ENCODE peak calls at places on chromosomes 12 and 14, in four cellular contexts. Q, F, J and G are unnamed samples.

GRCh38 chr14:35879654-35880249 is 53.6 kb downstream of the BRMS1L start:
- DNase-seq in Q (no peak), F (no peak), J (peak; percentile 18), G (no peak)

GRCh38 chr12:124566181-124567034 is 1.0 kb downstream of the NCOR2 start:
- DNase-seq in Q (peak; percentile 88), F (no peak), J (peak; percentile 42), G (peak; percentile 86)

GRCh38 chr12:14883663-14884062 is 2.0 kb downstream of the MGP start:
- DNase-seq in Q (no peak), F (no peak), J (no peak), G (no peak)

GRCh38 chr12:53974084-53975018 is at the start of gene HOTAIR:
- DNase-seq in Q (no peak), F (no peak), J (no peak), G (no peak)

GRCh38 chr14:24436355-24437019 is 6.1 kb downstream of the SDR39U1 start:
- DNase-seq in Q (no peak), F (no peak), J (peak; percentile 50), G (peak; percentile 65)

GRCh38 chr14:100304825-100305445 is 1.3 kb downstream of the SLC25A29 start:
- DNase-seq in Q (peak; percentile 88), F (no peak), J (no peak), G (peak; percentile 56)

GRCh38 chr12:95959107-95959506 is 16.0 kb downstream of the AMDHD1 start:
- DNase-seq in Q (no peak), F (no peak), J (peak; percentile 29), G (no peak)

GRCh38 chr14:103427485-103428443 is 42.5 kb downstream of the MARK3 start:
- DNase-seq in Q (no peak), F (no peak), J (no peak), G (peak; percentile 67)

GRCh38 chr12:39006286-39006685 is 100.9 kb upstream of the CPNE8 start:
- DNase-seq in Q (no peak), F (no peak), J (no peak), G (no peak)

GRCh38 chr12:62817556-62818271 is 117.2 kb downstream of the PPM1H start:
- DNase-seq in Q (no peak), F (no peak), J (no peak), G (no peak)

GRCh38 chr14:63910593-63911363 is 58.0 kb downstream of the SYNE2 start:
- DNase-seq in Q (no peak), F (no peak), J (no peak), G (no peak)

GRCh38 chr12:131682511-131682895 is 28.4 kb upstream of the SFSWAP start:
- DNase-seq in Q (no peak), F (no peak), J (no peak), G (no peak)

DNA sequence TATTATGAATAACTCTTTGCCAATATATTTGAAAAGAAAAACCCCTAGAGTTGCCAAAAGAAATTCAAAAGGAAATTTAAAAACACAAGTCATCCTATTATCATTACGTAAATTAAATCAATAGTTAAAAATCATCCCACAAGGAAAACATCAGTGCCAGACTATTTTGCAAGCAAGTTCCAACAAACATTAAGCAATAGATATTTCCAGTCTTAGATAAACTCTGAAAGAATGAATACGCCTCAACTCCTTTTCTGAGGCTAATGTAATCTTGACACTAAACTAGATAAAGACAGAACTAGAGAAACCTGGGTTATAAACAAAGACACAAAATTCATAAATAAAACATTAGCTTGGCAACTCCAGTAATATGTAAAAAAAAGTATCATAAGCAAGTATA is 245.9 kb downstream of the FOXN3 start:
- DNase-seq in Q (no peak), F (no peak), J (no peak), G (no peak)
- TF ChIP-seq POLR2AphosphoS5 in Q (no peak), F (no peak), J (no peak), G (no peak)

GRCh38 chr14:22955702-22956575 is 951 bp downstream of the HAUS4 start:
- DNase-seq in Q (no peak), F (no peak), J (no peak), G (no peak)
- TF ChIP-seq POLR2AphosphoS5 in Q (no peak), F (no peak), J (no peak), G (no peak)

DNA sequence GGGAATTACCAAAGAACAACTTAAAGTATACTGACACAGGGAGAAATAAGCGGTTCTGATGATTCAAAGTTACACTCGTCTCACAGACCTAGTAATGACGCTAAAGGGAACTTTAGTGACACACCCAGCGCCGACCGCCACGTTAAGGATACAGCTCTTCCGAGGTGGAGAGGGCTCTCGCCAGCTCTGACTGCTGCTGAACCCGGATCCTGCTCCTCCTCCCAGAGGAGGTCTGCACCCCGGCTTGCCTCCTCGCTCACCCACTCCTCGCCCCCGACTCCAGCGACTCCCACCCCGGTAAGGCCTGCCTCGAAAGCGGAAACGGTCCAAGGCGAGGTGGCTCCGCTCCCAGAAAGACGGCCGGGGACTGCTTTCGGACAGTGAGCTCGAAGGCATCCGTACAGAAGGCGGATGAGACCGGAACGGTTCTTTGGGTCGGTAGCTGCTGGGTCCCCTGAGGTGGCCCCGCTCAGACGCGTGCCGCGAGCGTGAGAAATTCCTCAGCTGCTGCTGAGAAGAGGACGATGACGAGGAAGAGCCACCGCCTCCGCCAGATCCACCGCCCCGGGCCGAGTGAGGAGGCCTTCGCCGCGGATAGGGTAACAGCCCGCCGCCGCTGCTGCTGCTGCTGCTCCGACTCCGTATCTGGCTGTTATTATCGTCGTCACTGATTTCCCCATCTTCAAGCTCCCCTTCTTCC is 637 bp downstream of the ZFC3H1 start:
- DNase-seq in Q (peak; percentile 62), F (no peak), J (no peak), G (peak; percentile 42)
- TF ChIP-seq POLR2AphosphoS5 in Q (peak; percentile 45), F (no peak), J (no peak), G (peak; percentile 34)

GRCh38 chr14:69079188-69079742 is 73.7 kb downstream of the DCAF5 start:
- DNase-seq in Q (no peak), F (peak; percentile 75), J (no peak), G (no peak)
- TF ChIP-seq POLR2AphosphoS5 in Q (no peak), F (no peak), J (no peak), G (no peak)

DNA sequence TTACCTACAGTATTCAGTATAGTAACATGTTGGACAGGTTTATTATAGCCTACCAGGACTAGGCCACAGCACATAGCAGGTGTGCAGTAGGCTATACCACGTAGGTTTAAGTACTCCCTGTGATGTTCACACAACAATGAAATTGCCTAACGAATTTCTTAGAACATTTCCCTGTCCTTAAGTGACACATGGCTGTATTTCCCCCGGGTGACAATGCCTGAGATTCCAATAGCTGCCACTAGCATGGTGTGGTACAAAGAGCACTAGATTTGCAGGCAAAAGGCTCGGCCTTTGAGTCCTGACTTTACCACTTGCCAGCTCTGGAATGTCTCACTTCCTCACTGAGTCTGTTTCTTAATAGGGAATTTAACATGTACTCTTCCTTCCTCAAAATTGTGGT is 19.7 kb downstream of the PTPN21 start:
- DNase-seq in Q (no peak), F (no peak), J (no peak), G (no peak)
- TF ChIP-seq POLR2AphosphoS5 in Q (peak; percentile 23), F (no peak), J (no peak), G (no peak)